ENCODE peak calls at places on chromosomes 7 and 10, in four cellular contexts. One of them, this sample, is unnamed.

GRCh38 chr7:35869810-35870209 is 69.0 kb downstream of the SEPTIN7 start:
- DNase-seq in GM23248: peak
- DNase-seq in mammary epithelial cell: no peak
- DNase-seq in H1: no peak
- DNase-seq in this sample: peak

GRCh38 chr7:90764848-90765570 is 168.9 kb downstream of the CDK14 start:
- DNase-seq in H1: no peak
- DNase-seq in mammary epithelial cell: no peak
- DNase-seq in GM23248: no peak
- DNase-seq in this sample: no peak

GRCh38 chr10:88048312-88048711 is 184.9 kb downstream of the PTEN start:
- DNase-seq in mammary epithelial cell: no peak
- DNase-seq in H1: no peak
- DNase-seq in GM23248: peak
- DNase-seq in this sample: no peak

GRCh38 chr7:129434846-129435318 is 650 bp downstream of the STRIP2 start:
- DNase-seq in mammary epithelial cell: peak
- DNase-seq in H1: no peak
- DNase-seq in GM23248: peak
- DNase-seq in this sample: peak

GRCh38 chr10:107425844-107426553 is 261.5 kb upstream of the SORCS1 start:
- DNase-seq in H1: no peak
- DNase-seq in mammary epithelial cell: no peak
- DNase-seq in GM23248: no peak
- DNase-seq in this sample: no peak

GRCh38 chr10:63504145-63504881 is 16.9 kb upstream of the REEP3 start:
- DNase-seq in mammary epithelial cell: peak
- DNase-seq in H1: no peak
- DNase-seq in GM23248: no peak
- DNase-seq in this sample: no peak

GRCh38 chr10:76984559-76985443 is 652.8 kb downstream of the KCNMA1 start:
- DNase-seq in H1: peak
- DNase-seq in GM23248: peak
- DNase-seq in mammary epithelial cell: peak
- DNase-seq in this sample: peak

GRCh38 chr7:120402368-120402767 is 129.4 kb downstream of the KCND2 start:
- DNase-seq in GM23248: peak
- DNase-seq in H1: no peak
- DNase-seq in mammary epithelial cell: peak
- DNase-seq in this sample: no peak

GRCh38 chr10:34079702-34080484 is 735.2 kb downstream of the PARD3 start:
- DNase-seq in H1: no peak
- DNase-seq in mammary epithelial cell: no peak
- DNase-seq in GM23248: no peak
- DNase-seq in this sample: no peak

GRCh38 chr10:97030894-97031293 is 154.9 kb downstream of the SLIT1 start:
- DNase-seq in H1: no peak
- DNase-seq in mammary epithelial cell: no peak
- DNase-seq in GM23248: no peak
- DNase-seq in this sample: no peak

GRCh38 chr10:106931159-106931852 is 233.2 kb downstream of the SORCS1 start:
- DNase-seq in mammary epithelial cell: no peak
- DNase-seq in GM23248: no peak
- DNase-seq in H1: no peak
- DNase-seq in this sample: no peak

GRCh38 chr10:60534791-60535389 is 145.2 kb upstream of the ANK3 start:
- DNase-seq in H1: no peak
- DNase-seq in mammary epithelial cell: no peak
- DNase-seq in GM23248: no peak
- DNase-seq in this sample: no peak

GRCh38 chr10:97416565-97416964 is 9.4 kb upstream of the PGAM1 start:
- DNase-seq in H1: no peak
- DNase-seq in GM23248: no peak
- DNase-seq in mammary epithelial cell: no peak
- DNase-seq in this sample: no peak

GRCh38 chr10:12945709-12946359 is 55.7 kb downstream of the CCDC3 start:
- DNase-seq in H1: peak
- DNase-seq in mammary epithelial cell: no peak
- DNase-seq in GM23248: no peak
- DNase-seq in this sample: no peak

GRCh38 chr10:126242352-126243260 is 145.7 kb downstream of the ADAM12 start:
- DNase-seq in mammary epithelial cell: peak
- DNase-seq in H1: no peak
- DNase-seq in GM23248: peak
- DNase-seq in this sample: peak

GRCh38 chr10:1683649-1684048 is 53.7 kb downstream of the ADARB2 start:
- DNase-seq in GM23248: no peak
- DNase-seq in H1: no peak
- DNase-seq in mammary epithelial cell: no peak
- DNase-seq in this sample: no peak

GRCh38 chr7:146249272-146249671 is 132.7 kb downstream of the CNTNAP2 start:
- DNase-seq in GM23248: no peak
- DNase-seq in H1: no peak
- DNase-seq in mammary epithelial cell: no peak
- DNase-seq in this sample: no peak

GRCh38 chr7:80869821-80870751 is 48.8 kb downstream of the SEMA3C start:
- DNase-seq in GM23248: no peak
- DNase-seq in mammary epithelial cell: no peak
- DNase-seq in H1: no peak
- DNase-seq in this sample: no peak

GRCh38 chr10:100967332-100967731 is 2.0 kb upstream of the SEMA4G start:
- DNase-seq in H1: no peak
- DNase-seq in mammary epithelial cell: no peak
- DNase-seq in GM23248: no peak
- DNase-seq in this sample: no peak

GRCh38 chr10:44674536-44674935 is 236.6 kb upstream of the TMEM72 start:
- DNase-seq in H1: no peak
- DNase-seq in GM23248: no peak
- DNase-seq in mammary epithelial cell: no peak
- DNase-seq in this sample: no peak

GRCh38 chr10:122263971-122264370 is 7.1 kb upstream of the BTBD16 start:
- DNase-seq in mammary epithelial cell: peak
- DNase-seq in GM23248: peak
- DNase-seq in H1: no peak
- DNase-seq in this sample: peak

GRCh38 chr10:1698185-1698584 is 39.1 kb downstream of the ADARB2 start:
- DNase-seq in mammary epithelial cell: no peak
- DNase-seq in H1: no peak
- DNase-seq in GM23248: no peak
- DNase-seq in this sample: no peak

GRCh38 chr7:80884511-80885195 is 34.2 kb downstream of the SEMA3C start:
- DNase-seq in GM23248: peak
- DNase-seq in mammary epithelial cell: no peak
- DNase-seq in H1: no peak
- DNase-seq in this sample: peak

GRCh38 chr7:45197461-45197860 is 39.9 kb downstream of the RAMP3 start:
- DNase-seq in mammary epithelial cell: no peak
- DNase-seq in H1: no peak
- DNase-seq in GM23248: no peak
- DNase-seq in this sample: no peak

GRCh38 chr10:48805848-48806247 is 121.2 kb downstream of the WDFY4 start:
- DNase-seq in GM23248: peak
- DNase-seq in H1: no peak
- DNase-seq in mammary epithelial cell: no peak
- DNase-seq in this sample: no peak

GRCh38 chr7:156667110-156667436 is 26.5 kb downstream of the RNF32 start:
- DNase-seq in mammary epithelial cell: no peak
- DNase-seq in H1: no peak
- DNase-seq in GM23248: no peak
- DNase-seq in this sample: no peak

GRCh38 chr10:76732306-76732705 is 905.3 kb downstream of the KCNMA1 start:
- DNase-seq in H1: no peak
- DNase-seq in mammary epithelial cell: no peak
- DNase-seq in GM23248: no peak
- DNase-seq in this sample: no peak

GRCh38 chr10:62594093-62594520 is 210.4 kb upstream of the ADO start:
- DNase-seq in mammary epithelial cell: peak
- DNase-seq in H1: peak
- DNase-seq in GM23248: peak
- DNase-seq in this sample: peak

GRCh38 chr7:18426564-18427226 is 68.9 kb upstream of the HDAC9 start:
- DNase-seq in GM23248: peak
- DNase-seq in H1: no peak
- DNase-seq in mammary epithelial cell: peak
- DNase-seq in this sample: peak

GRCh38 chr7:51802698-51803097 is 486.1 kb upstream of the COBL start:
- DNase-seq in H1: no peak
- DNase-seq in mammary epithelial cell: no peak
- DNase-seq in GM23248: no peak
- DNase-seq in this sample: no peak

GRCh38 chr10:50251309-50251850 is at the start of gene ASAH2:
- DNase-seq in H1: no peak
- DNase-seq in mammary epithelial cell: no peak
- DNase-seq in GM23248: no peak
- DNase-seq in this sample: no peak

GRCh38 chr7:99559276-99559915 is 954 bp downstream of the ZNF655 start:
- DNase-seq in mammary epithelial cell: no peak
- DNase-seq in H1: no peak
- DNase-seq in GM23248: peak
- DNase-seq in this sample: no peak

GRCh38 chr7:98051118-98051744 is 55.4 kb upstream of the LMTK2 start:
- DNase-seq in H1: peak
- DNase-seq in GM23248: no peak
- DNase-seq in mammary epithelial cell: no peak
- DNase-seq in this sample: no peak

GRCh38 chr10:119657725-119658124 is 6.5 kb downstream of the BAG3 start:
- DNase-seq in mammary epithelial cell: no peak
- DNase-seq in H1: no peak
- DNase-seq in GM23248: peak
- DNase-seq in this sample: peak

GRCh38 chr7:46253500-46253899 is 332.4 kb upstream of the IGFBP3 start:
- DNase-seq in H1: no peak
- DNase-seq in GM23248: no peak
- DNase-seq in mammary epithelial cell: peak
- DNase-seq in this sample: no peak

GRCh38 chr10:15802375-15802949 is 57.8 kb downstream of the MINDY3 start:
- DNase-seq in mammary epithelial cell: no peak
- DNase-seq in H1: no peak
- DNase-seq in GM23248: no peak
- DNase-seq in this sample: no peak

GRCh38 chr7:68146970-68147369 is 1150.3 kb downstream of the TYW1 start:
- DNase-seq in mammary epithelial cell: no peak
- DNase-seq in H1: no peak
- DNase-seq in GM23248: no peak
- DNase-seq in this sample: no peak

GRCh38 chr7:157412021-157412443 is 75.2 kb downstream of the DNAJB6 start:
- DNase-seq in GM23248: peak
- DNase-seq in mammary epithelial cell: peak
- DNase-seq in H1: no peak
- DNase-seq in this sample: peak

GRCh38 chr7:32869716-32870115 is 21.8 kb downstream of the KBTBD2 start:
- DNase-seq in mammary epithelial cell: no peak
- DNase-seq in H1: no peak
- DNase-seq in GM23248: peak
- DNase-seq in this sample: no peak
- H3K4me3 ChIP-seq in mammary epithelial cell: no peak
- H3K4me3 ChIP-seq in H1: no peak
- H3K4me3 ChIP-seq in GM23248: no peak
- H3K4me3 ChIP-seq in this sample: no peak

DNA sequence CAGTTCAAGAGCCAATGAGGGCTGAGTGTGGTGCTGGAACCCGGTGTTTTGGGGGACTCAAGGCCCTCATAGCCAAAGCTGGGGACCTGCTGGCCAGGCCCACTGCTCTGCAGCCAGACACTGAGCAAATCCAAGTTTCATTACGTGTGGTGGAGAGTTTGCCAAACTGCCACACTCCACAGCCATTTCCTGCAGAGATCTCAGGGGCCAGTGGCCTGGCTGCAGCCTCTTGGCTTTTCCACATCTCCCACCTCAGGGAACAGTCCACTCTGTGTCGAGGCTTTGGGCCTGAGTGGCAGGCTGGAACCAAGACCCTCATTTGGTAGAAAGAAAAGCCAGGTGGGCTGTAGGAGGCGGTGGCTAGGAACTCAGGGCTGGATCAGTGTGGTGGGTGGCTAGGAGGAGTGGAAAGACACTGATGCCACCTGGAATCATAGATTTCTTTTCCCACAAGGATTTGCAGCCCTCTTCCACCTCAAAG is 3.2 kb downstream of the HOXA11 start:
- DNase-seq in GM23248: peak
- DNase-seq in H1: peak
- DNase-seq in mammary epithelial cell: no peak
- DNase-seq in this sample: no peak
- H3K4me3 ChIP-seq in GM23248: no peak
- H3K4me3 ChIP-seq in H1: no peak
- H3K4me3 ChIP-seq in mammary epithelial cell: no peak
- H3K4me3 ChIP-seq in this sample: peak

GRCh38 chr10:124087672-124088634 is 5.4 kb downstream of the CHST15 start:
- DNase-seq in mammary epithelial cell: no peak
- DNase-seq in GM23248: no peak
- DNase-seq in H1: no peak
- DNase-seq in this sample: no peak
- H3K4me3 ChIP-seq in mammary epithelial cell: no peak
- H3K4me3 ChIP-seq in GM23248: no peak
- H3K4me3 ChIP-seq in H1: no peak
- H3K4me3 ChIP-seq in this sample: no peak

DNA sequence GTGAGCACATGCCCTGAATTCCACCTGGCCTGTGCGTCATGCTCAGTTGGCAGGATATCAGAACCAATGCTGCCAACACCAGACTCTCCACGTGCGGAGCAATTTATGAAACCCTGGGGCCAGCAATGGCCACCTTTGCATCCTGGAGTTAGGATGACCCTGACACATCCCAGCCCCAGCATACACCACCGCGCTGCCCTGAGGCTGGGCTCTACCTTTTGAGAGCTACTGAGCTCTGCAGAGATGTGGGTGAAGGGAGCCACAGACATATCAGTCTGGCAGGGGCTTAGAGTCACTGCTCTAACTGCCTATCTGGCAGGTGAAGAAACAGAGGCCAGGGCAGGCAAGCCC is 41.9 kb downstream of the SYPL1 start:
- DNase-seq in GM23248: no peak
- DNase-seq in H1: no peak
- DNase-seq in mammary epithelial cell: peak
- DNase-seq in this sample: no peak
- H3K4me3 ChIP-seq in GM23248: no peak
- H3K4me3 ChIP-seq in H1: no peak
- H3K4me3 ChIP-seq in mammary epithelial cell: no peak
- H3K4me3 ChIP-seq in this sample: no peak

This sample was measured in foreskin fibroblast.